ENCODE peak calls at places on chromosome 21, in seven cellular contexts. E is fibroblast of lung, W is astrocyte, B is endothelial cell of umbilical vein, Y is OCI-LY7, I is PC-3, X is GM12865. G is an unnamed sample.
A peak's percentile ranks its signal among the peaks of the same experiment; 100 is the strongest.

GRCh38 chr21:15240846-15241245 is 176.0 kb upstream of the NRIP1 start:
- DNase-seq in E (peak; percentile 47), W (no peak), B (peak; percentile 17), Y (no peak), I (no peak), X (no peak), G (peak; percentile 73)

GRCh38 chr21:39221282-39221996 is 38.2 kb upstream of the PSMG1 start:
- DNase-seq in E (no peak), W (no peak), B (no peak), Y (no peak), I (no peak), X (no peak), G (no peak)

GRCh38 chr21:42063206-42063577 is 7.9 kb upstream of the UMODL1 start:
- DNase-seq in E (no peak), W (no peak), B (no peak), Y (peak; percentile 83), I (no peak), X (peak; percentile 74), G (no peak)

GRCh38 chr21:37917612-37918011 is 1.4 kb upstream of the KCNJ6 start:
- DNase-seq in E (peak; percentile 56), W (peak; percentile 31), B (no peak), Y (no peak), I (peak; percentile 62), X (no peak), G (peak; percentile 30)

GRCh38 chr21:27694667-27695066 is 727.8 kb upstream of the ADAMTS5 start:
- DNase-seq in E (no peak), W (no peak), B (no peak), Y (no peak), I (no peak), X (no peak), G (no peak)

GRCh38 chr21:28832013-28832714 is 160.5 kb downstream of the LTN1 start:
- DNase-seq in E (no peak), W (peak; percentile 21), B (peak; percentile 55), Y (no peak), I (peak; percentile 83), X (no peak), G (peak; percentile 15)

GRCh38 chr21:42414928-42415769 is 11.4 kb downstream of the UBASH3A start:
- DNase-seq in E (peak; percentile 3), W (peak; percentile 74), B (peak; percentile 16), Y (no peak), I (peak; percentile 82), X (peak; percentile 94), G (peak; percentile 7)

GRCh38 chr21:15003463-15004135 is 61.2 kb downstream of the NRIP1 start:
- DNase-seq in E (no peak), W (no peak), B (no peak), Y (no peak), I (no peak), X (no peak), G (no peak)

GRCh38 chr21:41612674-41613250 is 104.8 kb upstream of the TMPRSS2 start:
- DNase-seq in E (peak; percentile 96), W (peak; percentile 98), B (no peak), Y (peak; percentile 41), I (peak; percentile 93), X (no peak), G (peak; percentile 100)

GRCh38 chr21:38486221-38486620 is 12.1 kb downstream of the ERG start:
- DNase-seq in E (peak; percentile 31), W (peak; percentile 95), B (peak; percentile 78), Y (no peak), I (peak; percentile 76), X (no peak), G (peak; percentile 82)

GRCh38 chr21:14712121-14712520 is 166.0 kb upstream of the SAMSN1 start:
- DNase-seq in E (no peak), W (no peak), B (peak; percentile 78), Y (no peak), I (peak; percentile 74), X (no peak), G (no peak)

GRCh38 chr21:21383126-21383525 is 384.9 kb downstream of the NCAM2 start:
- DNase-seq in E (peak; percentile 16), W (peak; percentile 41), B (no peak), Y (no peak), I (no peak), X (no peak), G (peak; percentile 14)

GRCh38 chr21:29166853-29167252 is 36.4 kb downstream of the MAP3K7CL start:
- DNase-seq in E (no peak), W (no peak), B (no peak), Y (no peak), I (no peak), X (no peak), G (peak; percentile 50)

GRCh38 chr21:36856643-36857042 is 109.8 kb downstream of the HLCS start:
- DNase-seq in E (no peak), W (no peak), B (no peak), Y (no peak), I (no peak), X (no peak), G (no peak)
- TF ChIP-seq CTCF in E (no peak), W (no peak), B (no peak), Y (no peak), I (no peak), X (no peak), G (no peak)

GRCh38 chr21:32096411-32096810 is 182.4 kb downstream of the MIS18A start:
- DNase-seq in E (no peak), W (no peak), B (peak; percentile 17), Y (peak; percentile 11), I (peak; percentile 15), X (peak; percentile 28), G (peak; percentile 4)
- TF ChIP-seq CTCF in E (peak; percentile 22), W (peak; percentile 14), B (peak; percentile 60), Y (peak; percentile 64), I (peak; percentile 60), X (peak; percentile 35), G (peak; percentile 29)

GRCh38 chr21:34803792-34804440 is 135.1 kb downstream of the CLIC6 start:
- DNase-seq in E (no peak), W (no peak), B (no peak), Y (no peak), I (no peak), X (no peak), G (no peak)

GRCh38 chr21:34800797-34801518 is 132.2 kb downstream of the CLIC6 start:
- DNase-seq in E (peak; percentile 50), W (peak; percentile 49), B (no peak), Y (no peak), I (no peak), X (no peak), G (peak; percentile 38)

GRCh38 chr21:34802180-34802899 is 133.5 kb downstream of the CLIC6 start:
- DNase-seq in E (no peak), W (no peak), B (no peak), Y (no peak), I (no peak), X (no peak), G (no peak)

GRCh38 chr21:34799092-34799491 is 130.3 kb downstream of the CLIC6 start:
- DNase-seq in E (no peak), W (no peak), B (no peak), Y (no peak), I (no peak), X (no peak), G (no peak)

GRCh38 chr21:34801519-34802132 is 132.8 kb downstream of the CLIC6 start:
- DNase-seq in E (peak; percentile 37), W (no peak), B (peak; percentile 37), Y (peak; percentile 48), I (peak; percentile 30), X (peak; percentile 62), G (no peak)
- TF ChIP-seq CTCF in E (peak; percentile 4), W (peak; percentile 9), B (peak; percentile 36), Y (peak; percentile 76), I (peak; percentile 54), X (peak; percentile 66), G (no peak)

DNA sequence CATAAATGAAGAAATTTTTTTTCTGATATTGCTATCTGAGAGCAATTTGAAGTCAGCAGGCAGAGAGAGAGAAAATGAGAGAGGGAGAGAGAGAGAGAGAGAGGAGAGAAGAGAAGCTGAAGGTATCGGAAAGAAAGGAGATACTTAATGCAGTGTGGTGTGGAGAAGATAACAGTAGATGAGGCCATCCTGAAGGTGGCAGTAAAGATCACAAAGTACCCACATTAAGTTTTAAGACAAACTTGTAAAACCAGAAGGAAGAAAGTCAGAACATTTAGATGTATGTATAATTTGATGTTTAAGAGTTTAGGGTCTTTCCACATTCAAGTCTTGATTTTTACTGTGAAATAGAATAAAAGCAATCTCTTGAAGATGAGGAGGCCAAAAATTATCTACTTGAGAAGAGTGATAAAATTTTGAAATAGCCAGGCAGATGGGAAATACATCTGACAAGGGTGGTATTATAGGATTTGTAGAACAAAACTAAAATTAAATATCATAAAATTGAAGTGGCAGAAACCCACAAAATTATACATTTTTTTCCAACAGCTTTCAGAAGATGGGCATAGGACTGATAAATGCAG is 1753.4 kb downstream of the MRPL39 start:
- DNase-seq in E (peak; percentile 35), W (no peak), B (peak; percentile 24), Y (peak; percentile 2), I (peak; percentile 63), X (peak; percentile 15), G (peak; percentile 8)
- TF ChIP-seq CTCF in E (no peak), W (peak; percentile 37), B (peak; percentile 6), Y (peak; percentile 53), I (peak; percentile 75), X (peak; percentile 33), G (peak; percentile 3)

DNA sequence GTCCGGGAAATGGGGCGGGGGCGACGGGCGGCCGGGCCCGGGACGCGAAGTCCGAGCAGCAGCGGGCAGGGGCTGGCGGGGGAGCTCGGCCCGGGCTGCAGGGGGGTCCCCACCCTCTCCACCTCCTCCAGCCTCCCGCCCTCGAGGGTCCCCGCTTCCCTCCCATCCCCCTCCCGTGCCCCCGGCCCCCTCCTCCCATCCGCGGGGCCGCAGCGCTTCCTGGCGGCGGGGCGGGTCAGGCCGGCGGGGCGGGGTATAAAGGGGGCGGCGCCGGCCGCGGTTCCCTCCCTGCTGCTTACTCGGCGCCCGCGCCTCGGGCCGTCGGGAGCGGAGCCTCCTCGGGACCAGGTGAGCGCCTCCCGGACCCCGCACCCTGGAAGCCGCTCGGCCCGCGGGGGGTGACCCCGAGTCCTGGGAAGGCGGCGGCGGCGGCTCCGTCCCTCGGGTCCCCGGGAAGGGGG is at the start of gene COL6A2:
- DNase-seq in E (peak; percentile 64), W (no peak), B (no peak), Y (no peak), I (peak; percentile 75), X (no peak), G (peak; percentile 53)
- TF ChIP-seq CTCF in E (peak; percentile 14), W (no peak), B (no peak), Y (no peak), I (no peak), X (no peak), G (peak; percentile 20)

DNA sequence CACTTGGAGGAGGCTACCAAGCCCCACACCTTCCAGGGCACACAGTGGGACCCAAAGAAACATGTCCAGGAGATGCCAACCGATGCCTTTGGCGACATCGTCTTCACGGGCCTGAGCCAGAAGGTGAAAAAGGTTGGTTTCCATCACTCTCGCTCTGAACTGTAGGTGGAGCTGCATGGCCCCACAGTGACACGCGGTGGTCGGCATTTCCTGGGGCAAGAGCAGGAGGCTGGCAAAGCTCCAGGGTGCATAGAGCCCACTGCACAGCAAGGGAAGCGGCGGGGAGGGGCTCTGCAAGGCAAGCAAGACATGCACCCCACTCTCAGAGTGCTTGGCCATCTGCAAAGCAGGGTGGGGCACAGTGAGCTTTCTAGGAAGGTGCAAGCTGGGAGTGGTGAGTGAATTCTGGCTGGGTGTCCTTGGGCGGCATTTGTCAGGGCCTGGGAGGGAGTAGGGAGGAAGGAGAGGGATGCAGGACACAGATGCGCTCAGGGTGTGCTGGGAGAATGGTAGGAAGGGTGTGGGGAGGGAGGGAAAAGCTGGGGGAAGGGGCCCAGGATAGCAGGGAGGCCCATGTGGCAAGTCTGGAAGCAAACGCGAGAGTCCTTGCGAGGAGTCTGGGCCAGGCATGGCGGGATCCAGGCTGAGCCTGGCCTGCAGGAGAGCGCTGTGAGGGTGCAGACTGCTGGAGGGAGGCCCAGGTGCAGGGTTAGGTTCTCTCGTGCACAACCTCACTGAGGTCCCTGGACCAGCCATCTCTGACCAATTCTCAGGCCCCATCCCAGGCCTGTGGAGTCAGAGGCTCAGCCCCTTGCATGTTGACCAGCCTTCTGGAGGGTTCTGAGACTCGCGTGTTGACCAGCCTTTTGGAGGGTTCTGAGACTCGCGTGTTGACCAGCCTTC is 11.0 kb downstream of the TRPM2 start:
- DNase-seq in E (no peak), W (no peak), B (no peak), Y (no peak), I (no peak), X (no peak), G (no peak)
- TF ChIP-seq CTCF in E (no peak), W (no peak), B (no peak), Y (peak; percentile 33), I (no peak), X (no peak), G (no peak)

G was measured in fibroblast of the aortic adventitia.